ENCODE peak calls at places on chromosomes 13 and 19, in four cellular contexts. E is astrocyte, L is HCT116, O is H1. I is an unnamed sample. For H3K79me2, the result is how much of the 10 kb centered on the place peaks cover.

GRCh38 chr13:95349267-95349666 is 48.0 kb upstream of the ABCC4 start:
- DNase-seq in E (peak), L (no peak), O (no peak), I (no peak)

GRCh38 chr13:20035130-20035529 is 76.6 kb downstream of the ZMYM2 start:
- DNase-seq in E (no peak), L (no peak), O (no peak), I (no peak)

GRCh38 chr19:572891-573825 is 762 bp downstream of the BSG start:
- DNase-seq in E (no peak), L (no peak), O (no peak), I (peak)

GRCh38 chr13:50353651-50354415 is 338.6 kb downstream of the KCNRG start:
- DNase-seq in E (peak), L (no peak), O (no peak), I (peak)

GRCh38 chr13:35785563-35786327 is 309.3 kb upstream of the MAB21L1 start:
- DNase-seq in E (no peak), L (no peak), O (no peak), I (no peak)

GRCh38 chr19:39701291-39701690 is 3.0 kb upstream of the LGALS14 start:
- DNase-seq in E (no peak), L (no peak), O (no peak), I (no peak)

GRCh38 chr13:108154421-108154858 is 60.9 kb downstream of the LIG4 start:
- DNase-seq in E (peak), L (no peak), O (no peak), I (no peak)

GRCh38 chr19:883661-884211 is 9.3 kb downstream of the MED16 start:
- DNase-seq in E (no peak), L (peak), O (no peak), I (peak)

GRCh38 chr13:91544723-91545122 is 146.3 kb downstream of the GPC5 start:
- DNase-seq in E (no peak), L (no peak), O (no peak), I (no peak)

GRCh38 chr13:80408270-80408669 is 67.3 kb upstream of the SPRY2 start:
- DNase-seq in E (no peak), L (no peak), O (no peak), I (no peak)

GRCh38 chr13:106373989-106374572 is 161.4 kb downstream of the EFNB2 start:
- DNase-seq in E (peak), L (no peak), O (no peak), I (peak)

GRCh38 chr13:112901951-112902651 is 66.9 kb upstream of the MCF2L start:
- DNase-seq in E (no peak), L (no peak), O (no peak), I (no peak)

GRCh38 chr13:64928704-64929499 is 2301.2 kb downstream of the PCDH9 start:
- DNase-seq in E (peak), L (peak), O (no peak), I (peak)

GRCh38 chr19:2461751-2462634 is 5.2 kb upstream of the LMNB2 start:
- DNase-seq in E (peak), L (peak), O (peak), I (peak)

GRCh38 chr19:39531834-39532232 is 819 bp downstream of the EID2B start:
- DNase-seq in E (no peak), L (no peak), O (no peak), I (no peak)

GRCh38 chr13:36920612-36921185 is 661 bp upstream of the SMAD9 start:
- DNase-seq in E (no peak), L (no peak), O (no peak), I (no peak)
- TF ChIP-seq EZH2 in E (no peak), L (no peak), O (no peak), I (no peak)

GRCh38 chr19:3785464-3785937 is 680 bp downstream of the MATK start:
- DNase-seq in E (no peak), L (no peak), O (no peak), I (no peak)

GRCh38 chr19:3785938-3786824 is at the start of gene MATK:
- DNase-seq in E (no peak), L (no peak), O (peak), I (no peak)

GRCh38 chr19:3782903-3783302 is 3.3 kb downstream of the MATK start:
- DNase-seq in E (no peak), L (no peak), O (no peak), I (no peak)

GRCh38 chr19:3783660-3784584 is 2.3 kb downstream of the MATK start:
- DNase-seq in E (no peak), L (no peak), O (peak), I (no peak)

DNA sequence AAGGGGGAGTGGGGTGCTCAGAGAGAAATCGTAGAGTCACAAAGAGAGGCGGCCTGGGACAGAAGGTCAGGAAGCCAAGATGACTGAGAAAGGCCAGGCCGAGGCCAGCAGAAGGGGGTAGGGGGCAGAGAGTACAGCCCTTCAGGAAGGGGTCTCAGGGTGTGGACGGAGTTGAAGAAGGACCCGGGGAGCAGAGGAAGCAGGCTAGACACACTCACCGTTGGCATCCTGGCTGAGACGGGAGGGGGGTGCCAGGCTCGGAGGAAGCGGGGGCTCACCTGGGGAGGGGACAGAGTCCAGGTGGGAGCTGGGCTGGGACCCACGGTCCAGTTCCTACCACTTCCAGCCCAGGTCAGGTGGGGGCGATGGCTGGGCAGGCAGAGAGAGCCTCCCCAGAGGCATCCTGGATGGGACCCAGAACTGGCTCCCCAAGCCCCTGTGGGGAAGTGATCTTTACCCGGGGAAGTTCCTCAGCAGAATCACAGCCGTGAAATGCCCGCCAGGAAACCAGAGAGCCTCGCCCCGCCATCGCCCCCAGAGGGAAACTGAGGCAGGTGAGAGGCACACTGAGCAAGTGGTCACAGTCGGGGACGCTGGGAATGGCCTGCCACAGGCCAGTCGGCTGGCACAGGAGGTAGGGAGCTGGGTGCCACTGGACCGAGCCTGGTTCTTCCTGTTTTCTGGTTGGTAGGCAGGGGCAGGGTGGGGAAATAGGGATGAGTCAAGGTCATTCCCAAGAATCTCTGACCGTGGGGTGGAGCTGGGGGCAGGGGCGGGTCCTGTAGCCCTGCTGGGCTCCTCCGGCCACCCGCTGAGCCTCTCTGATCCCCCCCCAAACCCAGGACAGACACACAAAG is 1.3 kb downstream of the MATK start:
- DNase-seq in E (no peak), L (no peak), O (peak), I (no peak)
- H3K9ac ChIP-seq in E (no peak), L (no peak), O (no peak), I (no peak)

DNA sequence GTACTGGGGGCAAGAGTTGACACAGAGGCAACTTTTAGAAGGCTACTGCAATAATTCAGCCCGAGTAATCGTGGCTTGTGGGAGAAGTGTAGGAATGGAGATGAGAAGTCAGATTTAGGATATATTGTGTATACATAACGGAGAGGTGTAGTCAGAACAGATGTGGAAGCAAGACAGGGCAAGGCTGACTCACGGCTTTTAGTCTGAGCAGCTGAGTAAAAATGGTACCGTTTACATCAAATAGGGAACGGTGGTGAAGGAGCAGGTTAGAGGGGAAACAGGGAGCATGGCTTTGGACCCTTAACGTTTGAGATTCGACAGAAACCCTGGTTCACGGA is 796 bp upstream of the LSM14A start:
- DNase-seq in E (peak), L (no peak), O (no peak), I (peak)
- H3K79me2 ChIP-seq in E (under half), L (under half), O (under half), I (under half)

GRCh38 chr13:51479199-51479523 is 26.3 kb upstream of the INTS6 start:
- DNase-seq in E (peak), L (no peak), O (no peak), I (peak)

GRCh38 chr13:51477653-51478324 is 25.0 kb upstream of the INTS6 start:
- DNase-seq in E (no peak), L (no peak), O (no peak), I (no peak)

GRCh38 chr13:51478418-51479198 is 25.8 kb upstream of the INTS6 start:
- DNase-seq in E (no peak), L (no peak), O (no peak), I (no peak)

GRCh38 chr13:51477149-51477548 is 24.3 kb upstream of the INTS6 start:
- DNase-seq in E (no peak), L (no peak), O (no peak), I (no peak)

GRCh38 chr13:51475727-51476521 is 23.1 kb upstream of the INTS6 start:
- DNase-seq in E (peak), L (no peak), O (no peak), I (no peak)
- TF ChIP-seq EZH2 in E (no peak), L (no peak), O (no peak), I (no peak)

GRCh38 chr19:48613024-48613851 is 1.6 kb downstream of the FAM83E start:
- DNase-seq in E (no peak), L (no peak), O (no peak), I (no peak)
- H3K9ac ChIP-seq in E (no peak), L (no peak), O (no peak), I (no peak)

DNA sequence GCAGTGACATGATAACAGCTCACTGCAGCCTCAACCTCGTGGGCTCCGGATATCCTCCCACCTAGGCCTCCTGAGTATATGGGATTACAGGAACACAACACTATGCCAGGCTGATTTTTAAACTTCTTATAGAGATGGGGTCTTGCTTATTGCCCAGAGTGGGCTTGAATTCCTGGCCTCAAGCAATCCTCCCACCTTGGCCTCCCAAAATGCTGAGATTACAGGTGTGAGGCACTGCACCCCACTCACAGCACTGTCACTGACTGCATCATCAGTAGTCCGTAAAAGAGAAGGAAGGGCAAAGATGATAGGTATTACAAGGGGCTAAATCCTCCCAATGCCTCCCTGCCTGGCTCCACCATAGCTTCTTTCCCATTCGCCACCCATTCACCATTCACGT is 4.1 kb downstream of the RHPN2 start:
- DNase-seq in E (no peak), L (no peak), O (no peak), I (no peak)
- H3K79me2 ChIP-seq in E (under half), L (half or more), O (under half), I (under half)

GRCh38 chr19:42175952-42176648 is 41.4 kb downstream of the DEDD2 start:
- DNase-seq in E (peak), L (no peak), O (no peak), I (no peak)
- TF ChIP-seq EZH2 in E (peak), L (no peak), O (peak), I (peak)

I was measured in mammary epithelial cell.